ENCODE peak calls at places on chromosomes 12 and 14, in ten cellular contexts. One of them, this sample, is unnamed.

GRCh38 chr14:105398726-105399440 is 545 bp downstream of the TEX22 start:
- DNase-seq in adipocyte: no peak
- DNase-seq in cardiac muscle cell: no peak
- DNase-seq in suprapubic skin: no peak
- DNase-seq in NCI-H2081: peak
- DNase-seq in brain pericyte: no peak
- DNase-seq in A549: peak
- DNase-seq in astrocyte of the cerebellum: no peak
- DNase-seq in activated CD8-positive, alpha-beta memory T cell treated with anti-CD3 and anti-CD28 coated beads for 48 hours: no peak
- DNase-seq in fibroblast of pulmonary artery: peak
- DNase-seq in this sample: peak

GRCh38 chr14:61322799-61323290 is 1.5 kb downstream of the PRKCH start:
- DNase-seq in adipocyte: peak
- DNase-seq in cardiac muscle cell: no peak
- DNase-seq in suprapubic skin: no peak
- DNase-seq in NCI-H2081: no peak
- DNase-seq in brain pericyte: peak
- DNase-seq in A549: peak
- DNase-seq in astrocyte of the cerebellum: no peak
- DNase-seq in activated CD8-positive, alpha-beta memory T cell treated with anti-CD3 and anti-CD28 coated beads for 48 hours: no peak
- DNase-seq in fibroblast of pulmonary artery: peak
- DNase-seq in this sample: no peak

GRCh38 chr12:126493366-126494108 is 1428.3 kb downstream of the AACS start:
- DNase-seq in adipocyte: no peak
- DNase-seq in cardiac muscle cell: peak
- DNase-seq in suprapubic skin: no peak
- DNase-seq in NCI-H2081: no peak
- DNase-seq in brain pericyte: no peak
- DNase-seq in A549: no peak
- DNase-seq in astrocyte of the cerebellum: no peak
- DNase-seq in activated CD8-positive, alpha-beta memory T cell treated with anti-CD3 and anti-CD28 coated beads for 48 hours: no peak
- DNase-seq in fibroblast of pulmonary artery: peak
- DNase-seq in this sample: no peak

GRCh38 chr12:121611306-121611705 is 15.0 kb upstream of the ORAI1 start:
- DNase-seq in adipocyte: no peak
- DNase-seq in cardiac muscle cell: no peak
- DNase-seq in suprapubic skin: no peak
- DNase-seq in NCI-H2081: no peak
- DNase-seq in brain pericyte: no peak
- DNase-seq in A549: no peak
- DNase-seq in astrocyte of the cerebellum: no peak
- DNase-seq in activated CD8-positive, alpha-beta memory T cell treated with anti-CD3 and anti-CD28 coated beads for 48 hours: no peak
- DNase-seq in fibroblast of pulmonary artery: no peak
- DNase-seq in this sample: no peak

GRCh38 chr12:121121805-121122204 is 10.9 kb upstream of the P2RX7 start:
- DNase-seq in adipocyte: no peak
- DNase-seq in cardiac muscle cell: no peak
- DNase-seq in suprapubic skin: no peak
- DNase-seq in NCI-H2081: no peak
- DNase-seq in brain pericyte: no peak
- DNase-seq in A549: no peak
- DNase-seq in astrocyte of the cerebellum: no peak
- DNase-seq in activated CD8-positive, alpha-beta memory T cell treated with anti-CD3 and anti-CD28 coated beads for 48 hours: no peak
- DNase-seq in fibroblast of pulmonary artery: no peak
- DNase-seq in this sample: no peak

GRCh38 chr12:70379856-70380255 is 13.8 kb downstream of the KCNMB4 start:
- DNase-seq in adipocyte: no peak
- DNase-seq in cardiac muscle cell: no peak
- DNase-seq in suprapubic skin: no peak
- DNase-seq in NCI-H2081: no peak
- DNase-seq in brain pericyte: no peak
- DNase-seq in A549: no peak
- DNase-seq in astrocyte of the cerebellum: no peak
- DNase-seq in activated CD8-positive, alpha-beta memory T cell treated with anti-CD3 and anti-CD28 coated beads for 48 hours: no peak
- DNase-seq in fibroblast of pulmonary artery: no peak
- DNase-seq in this sample: no peak

GRCh38 chr12:118302053-118302452 is 70.7 kb downstream of the TAOK3 start:
- DNase-seq in adipocyte: peak
- DNase-seq in cardiac muscle cell: peak
- DNase-seq in suprapubic skin: no peak
- DNase-seq in NCI-H2081: no peak
- DNase-seq in brain pericyte: no peak
- DNase-seq in A549: no peak
- DNase-seq in astrocyte of the cerebellum: no peak
- DNase-seq in activated CD8-positive, alpha-beta memory T cell treated with anti-CD3 and anti-CD28 coated beads for 48 hours: no peak
- DNase-seq in fibroblast of pulmonary artery: peak
- DNase-seq in this sample: no peak

GRCh38 chr12:52223411-52224039 is 9.5 kb upstream of the KRT7 start:
- DNase-seq in adipocyte: no peak
- DNase-seq in cardiac muscle cell: no peak
- DNase-seq in suprapubic skin: no peak
- DNase-seq in NCI-H2081: no peak
- DNase-seq in brain pericyte: no peak
- DNase-seq in A549: no peak
- DNase-seq in astrocyte of the cerebellum: no peak
- DNase-seq in activated CD8-positive, alpha-beta memory T cell treated with anti-CD3 and anti-CD28 coated beads for 48 hours: no peak
- DNase-seq in fibroblast of pulmonary artery: no peak
- DNase-seq in this sample: no peak